ENCODE peak calls at places on chromosomes 4 and X, in five cellular contexts. C is uterus, Y is stomach, B is neural progenitor cell, L is omental fat pad. S is an unnamed sample.

GRCh38 chr4:59994118-59994517 is 1206.0 kb upstream of the ADGRL3 start:
- DNase-seq in L (no peak), Y (no peak), B (peak), C (no peak), S (no peak)

GRCh38 chr4:41360214-41360910 is 103.6 kb downstream of the UCHL1 start:
- DNase-seq in B (peak), L (no peak), Y (peak), C (no peak), S (peak)

GRCh38 chrX:130625381-130625780 is 223.6 kb downstream of the RBMX2 start:
- DNase-seq in C (no peak), B (peak), L (no peak), Y (no peak), S (no peak)

GRCh38 chr4:145507636-145508035 is 26.0 kb downstream of the SMAD1 start:
- DNase-seq in C (no peak), Y (no peak), B (no peak), L (no peak), S (no peak)

GRCh38 chr4:23966720-23967119 is 76.9 kb upstream of the PPARGC1A start:
- DNase-seq in C (no peak), B (peak), Y (no peak), L (no peak), S (no peak)

GRCh38 chr4:40998680-40999358 is 215.5 kb downstream of the APBB2 start:
- DNase-seq in L (no peak), B (no peak), Y (no peak), C (peak), S (no peak)

GRCh38 chrX:28659269-28659668 is 72.0 kb downstream of the IL1RAPL1 start:
- DNase-seq in B (no peak), L (no peak), C (no peak), Y (no peak), S (no peak)

GRCh38 chr4:28225005-28225404 is 1364.4 kb downstream of the STIM2 start:
- DNase-seq in B (peak), Y (no peak), C (no peak), L (no peak), S (peak)

GRCh38 chr4:167885872-167886271 is 206.5 kb upstream of the ANXA10 start:
- DNase-seq in L (no peak), C (no peak), B (no peak), Y (no peak), S (no peak)

GRCh38 chrX:38061335-38061734 is 55.0 kb downstream of the SYTL5 start:
- DNase-seq in C (no peak), B (no peak), L (no peak), Y (no peak), S (no peak)

GRCh38 chr4:129377131-129377845 is 281.3 kb downstream of the C4orf33 start:
- DNase-seq in Y (no peak), C (no peak), B (no peak), L (no peak), S (no peak)

DNA sequence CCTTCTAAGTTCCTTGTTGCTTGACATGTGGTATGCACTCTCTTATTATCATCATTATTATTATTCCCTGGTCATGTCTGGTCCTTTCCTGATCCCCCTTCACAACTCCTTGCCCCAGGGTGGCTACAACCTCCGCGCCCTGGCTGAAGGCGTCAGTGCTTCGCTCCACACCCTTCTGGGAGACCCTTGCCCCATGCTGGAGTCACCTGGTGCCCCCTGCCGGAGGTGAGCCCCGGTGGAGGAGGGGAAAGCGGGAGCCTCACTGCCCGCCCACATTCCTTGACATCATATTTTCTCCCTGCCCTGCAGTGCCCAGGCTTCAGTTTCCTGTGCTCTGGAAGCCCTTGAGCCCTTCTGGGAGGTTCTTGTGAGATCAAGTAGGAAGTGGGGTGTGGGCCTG is 11.0 kb upstream of the ERAS start:
- DNase-seq in Y (no peak), L (no peak), B (no peak), C (no peak), S (no peak)
- TF ChIP-seq CTCF in Y (no peak), L (no peak), B (no peak), C (no peak), S (no peak)

GRCh38 chr4:37799941-37800554 is 26.4 kb upstream of the PGM2 start:
- DNase-seq in L (no peak), C (no peak), B (no peak), Y (no peak), S (no peak)

GRCh38 chr4:37805091-37805490 is 21.4 kb upstream of the PGM2 start:
- DNase-seq in L (no peak), Y (no peak), C (no peak), B (no peak), S (no peak)

GRCh38 chr4:37798616-37799015 is 27.9 kb upstream of the PGM2 start:
- DNase-seq in L (no peak), C (no peak), Y (no peak), B (no peak), S (no peak)

GRCh38 chr4:37803348-37803973 is 23.0 kb upstream of the PGM2 start:
- DNase-seq in Y (no peak), L (no peak), C (no peak), B (peak), S (no peak)

DNA sequence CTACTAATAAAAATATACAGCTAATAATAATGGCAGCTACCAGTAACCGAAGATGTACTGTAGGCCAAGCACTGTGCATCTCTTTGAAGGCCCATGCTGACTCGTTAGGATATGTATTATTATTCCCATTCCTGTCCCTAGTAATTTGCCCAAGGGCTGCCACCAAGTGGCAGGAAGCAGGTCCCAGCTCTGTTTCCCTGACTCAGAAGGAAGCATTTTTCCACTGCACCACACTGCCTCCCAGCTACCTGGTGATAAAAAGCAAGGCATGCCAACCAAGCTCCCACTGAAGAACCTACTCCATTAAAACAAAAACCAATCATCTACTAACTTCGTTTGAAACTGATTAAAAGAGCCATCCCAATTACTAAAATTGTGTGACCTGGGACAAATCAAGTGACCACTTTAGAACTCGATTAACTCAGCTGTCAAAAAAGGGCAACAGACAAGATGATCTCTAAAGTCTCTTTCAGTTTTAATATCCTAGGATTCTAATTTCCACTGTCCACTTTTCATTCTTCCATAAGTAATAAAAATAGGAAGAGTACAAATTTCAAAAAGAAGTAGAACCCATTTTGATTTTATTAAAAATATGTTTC is 24.3 kb upstream of the PGM2 start:
- DNase-seq in Y (peak), L (no peak), C (no peak), B (peak), S (peak)
- TF ChIP-seq CTCF in Y (no peak), L (no peak), C (peak), B (peak), S (no peak)

DNA sequence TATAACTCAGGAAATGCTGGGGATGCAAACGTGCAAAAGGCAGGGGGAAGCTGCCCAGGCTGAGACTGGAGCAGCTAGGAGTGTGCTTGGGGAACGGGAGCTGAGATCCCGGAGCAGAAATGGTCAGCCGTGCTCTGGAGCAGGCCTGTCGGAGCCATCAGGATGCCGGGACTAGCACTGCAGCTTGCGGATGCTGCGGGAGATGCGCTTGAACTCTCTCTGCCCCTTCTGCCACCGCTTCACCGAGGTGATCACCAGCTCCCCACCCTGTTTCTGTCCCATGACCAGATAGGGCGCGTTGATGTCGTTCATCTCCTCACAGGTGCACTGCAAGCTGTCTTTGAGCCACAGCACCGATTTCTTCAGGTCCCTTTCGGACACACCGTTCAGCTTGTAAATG is 7.6 kb downstream of the SFRP2 start:
- DNase-seq in L (no peak), Y (no peak), C (no peak), B (no peak), S (no peak)
- TF ChIP-seq CTCF in L (no peak), Y (no peak), C (no peak), B (no peak), S (no peak)

GRCh38 chrX:151830911-151831310 is 81.8 kb upstream of the MAGEA4 start:
- DNase-seq in B (no peak), Y (no peak), C (no peak), L (no peak), S (no peak)

GRCh38 chrX:151821226-151821625 is 86.7 kb downstream of the CNGA2 start:
- DNase-seq in Y (no peak), C (no peak), B (no peak), L (no peak), S (no peak)

GRCh38 chrX:151828434-151829080 is 84.1 kb upstream of the MAGEA4 start:
- DNase-seq in B (no peak), Y (no peak), C (no peak), L (no peak), S (no peak)

GRCh38 chrX:151825927-151826471 is 86.7 kb upstream of the MAGEA4 start:
- DNase-seq in L (no peak), C (no peak), B (no peak), Y (no peak), S (no peak)
- TF ChIP-seq CTCF in L (no peak), C (peak), B (no peak), Y (no peak), S (no peak)

S was measured in mesothelial cell of epicardium.